ENCODE peak calls at places on chromosomes 16 and 17, in five cellular contexts. One of them, this sample, is unnamed.

GRCh38 chr16:73457851-73458250 is 409.9 kb upstream of the ZFHX3 start:
- DNase-seq in H1: no peak
- DNase-seq in Peyer's patch: no peak
- DNase-seq in right lobe of liver: no peak
- DNase-seq in suprapubic skin: no peak
- DNase-seq in this sample: no peak

GRCh38 chr17:55275894-55276804 is 11.4 kb downstream of the HLF start:
- DNase-seq in H1: no peak
- DNase-seq in Peyer's patch: no peak
- DNase-seq in right lobe of liver: no peak
- DNase-seq in suprapubic skin: no peak
- DNase-seq in this sample: no peak

GRCh38 chr16:72199938-72200337 is 28.0 kb upstream of the PMFBP1 start:
- DNase-seq in H1: no peak
- DNase-seq in Peyer's patch: no peak
- DNase-seq in right lobe of liver: no peak
- DNase-seq in suprapubic skin: no peak
- DNase-seq in this sample: no peak

GRCh38 chr17:6145946-6146345 is 75.8 kb downstream of the WSCD1 start:
- DNase-seq in H1: no peak
- DNase-seq in Peyer's patch: no peak
- DNase-seq in right lobe of liver: no peak
- DNase-seq in suprapubic skin: no peak
- DNase-seq in this sample: no peak

GRCh38 chr16:80704751-80705150 is 99.6 kb downstream of the CDYL2 start:
- DNase-seq in H1: no peak
- DNase-seq in Peyer's patch: no peak
- DNase-seq in right lobe of liver: no peak
- DNase-seq in suprapubic skin: no peak
- DNase-seq in this sample: no peak

GRCh38 chr17:19996502-19996901 is 12.7 kb upstream of the SPECC1 start:
- DNase-seq in H1: no peak
- DNase-seq in Peyer's patch: no peak
- DNase-seq in right lobe of liver: no peak
- DNase-seq in suprapubic skin: no peak
- DNase-seq in this sample: no peak

GRCh38 chr17:7002288-7003047 is 6.6 kb downstream of the ALOX12 start:
- DNase-seq in H1: no peak
- DNase-seq in Peyer's patch: no peak
- DNase-seq in right lobe of liver: no peak
- DNase-seq in suprapubic skin: no peak
- DNase-seq in this sample: no peak

GRCh38 chr17:58319181-58320162 is 9.1 kb downstream of the TSPOAP1 start:
- DNase-seq in H1: no peak
- DNase-seq in Peyer's patch: no peak
- DNase-seq in right lobe of liver: peak
- DNase-seq in suprapubic skin: no peak
- DNase-seq in this sample: no peak

GRCh38 chr16:56047307-56048234 is 143.7 kb upstream of the GNAO1 start:
- DNase-seq in H1: no peak
- DNase-seq in Peyer's patch: no peak
- DNase-seq in right lobe of liver: no peak
- DNase-seq in suprapubic skin: no peak
- DNase-seq in this sample: no peak

GRCh38 chr16:50093607-50094570 is 28.1 kb downstream of the HEATR3 start:
- DNase-seq in H1: no peak
- DNase-seq in Peyer's patch: no peak
- DNase-seq in right lobe of liver: peak
- DNase-seq in suprapubic skin: no peak
- DNase-seq in this sample: peak

GRCh38 chr17:13114601-13115024 is 96.8 kb upstream of the ELAC2 start:
- DNase-seq in H1: peak
- DNase-seq in Peyer's patch: no peak
- DNase-seq in right lobe of liver: no peak
- DNase-seq in suprapubic skin: no peak
- DNase-seq in this sample: no peak

GRCh38 chr17:45410144-45411091 is 22.3 kb downstream of the ARHGAP27 start:
- DNase-seq in H1: no peak
- DNase-seq in Peyer's patch: peak
- DNase-seq in right lobe of liver: peak
- DNase-seq in suprapubic skin: no peak
- DNase-seq in this sample: peak

GRCh38 chr16:77043076-77043475 is 147.9 kb upstream of the MON1B start:
- DNase-seq in H1: no peak
- DNase-seq in Peyer's patch: no peak
- DNase-seq in right lobe of liver: no peak
- DNase-seq in suprapubic skin: no peak
- DNase-seq in this sample: no peak

GRCh38 chr16:80716564-80717139 is 87.7 kb downstream of the CDYL2 start:
- DNase-seq in H1: no peak
- DNase-seq in Peyer's patch: no peak
- DNase-seq in right lobe of liver: no peak
- DNase-seq in suprapubic skin: no peak
- DNase-seq in this sample: no peak

GRCh38 chr17:73020110-73020509 is 72.4 kb downstream of the SLC39A11 start:
- DNase-seq in H1: no peak
- DNase-seq in Peyer's patch: no peak
- DNase-seq in right lobe of liver: no peak
- DNase-seq in suprapubic skin: no peak
- DNase-seq in this sample: no peak

GRCh38 chr17:29073045-29073444 is 30.1 kb downstream of the PIPOX start:
- DNase-seq in H1: no peak
- DNase-seq in Peyer's patch: no peak
- DNase-seq in right lobe of liver: no peak
- DNase-seq in suprapubic skin: no peak
- DNase-seq in this sample: no peak

GRCh38 chr17:74353446-74354060 is 8.1 kb downstream of the BTBD17 start:
- DNase-seq in H1: no peak
- DNase-seq in Peyer's patch: no peak
- DNase-seq in right lobe of liver: no peak
- DNase-seq in suprapubic skin: no peak
- DNase-seq in this sample: no peak

GRCh38 chr17:82449136-82449882 is 1.2 kb downstream of the CYBC1 start:
- DNase-seq in H1: no peak
- DNase-seq in Peyer's patch: peak
- DNase-seq in right lobe of liver: peak
- DNase-seq in suprapubic skin: no peak
- DNase-seq in this sample: peak

GRCh38 chr17:46039592-46040186 is 40.6 kb downstream of the STH start:
- DNase-seq in H1: no peak
- DNase-seq in Peyer's patch: no peak
- DNase-seq in right lobe of liver: no peak
- DNase-seq in suprapubic skin: no peak
- DNase-seq in this sample: no peak

GRCh38 chr17:36475346-36475970 is 11.0 kb upstream of the ZNHIT3 start:
- DNase-seq in H1: no peak
- DNase-seq in Peyer's patch: no peak
- DNase-seq in right lobe of liver: no peak
- DNase-seq in suprapubic skin: no peak
- DNase-seq in this sample: no peak

GRCh38 chr16:1752853-1753252 is 18.5 kb downstream of the NME3 start:
- DNase-seq in H1: no peak
- DNase-seq in Peyer's patch: no peak
- DNase-seq in right lobe of liver: no peak
- DNase-seq in suprapubic skin: no peak
- DNase-seq in this sample: no peak

GRCh38 chr16:79053577-79053976 is 547.0 kb downstream of the MAF start:
- DNase-seq in H1: peak
- DNase-seq in Peyer's patch: no peak
- DNase-seq in right lobe of liver: no peak
- DNase-seq in suprapubic skin: no peak
- DNase-seq in this sample: no peak

GRCh38 chr16:86211800-86212199 is 298.5 kb upstream of the FOXF1 start:
- DNase-seq in H1: no peak
- DNase-seq in Peyer's patch: no peak
- DNase-seq in right lobe of liver: no peak
- DNase-seq in suprapubic skin: no peak
- DNase-seq in this sample: no peak

GRCh38 chr17:41060052-41060604 is at the start of gene KRTAP2-3:
- DNase-seq in H1: no peak
- DNase-seq in Peyer's patch: no peak
- DNase-seq in right lobe of liver: no peak
- DNase-seq in suprapubic skin: no peak
- DNase-seq in this sample: no peak

GRCh38 chr17:80168371-80168770 is 1.5 kb upstream of the CARD14 start:
- DNase-seq in H1: no peak
- DNase-seq in Peyer's patch: no peak
- DNase-seq in right lobe of liver: no peak
- DNase-seq in suprapubic skin: no peak
- DNase-seq in this sample: no peak

GRCh38 chr17:82332669-82333278 is 792 bp downstream of the SECTM1 start:
- DNase-seq in H1: no peak
- DNase-seq in Peyer's patch: peak
- DNase-seq in right lobe of liver: peak
- DNase-seq in suprapubic skin: no peak
- DNase-seq in this sample: peak

GRCh38 chr16:1152651-1153259 is at the start of gene CACNA1H:
- DNase-seq in H1: no peak
- DNase-seq in Peyer's patch: no peak
- DNase-seq in right lobe of liver: no peak
- DNase-seq in suprapubic skin: no peak
- DNase-seq in this sample: no peak

DNA sequence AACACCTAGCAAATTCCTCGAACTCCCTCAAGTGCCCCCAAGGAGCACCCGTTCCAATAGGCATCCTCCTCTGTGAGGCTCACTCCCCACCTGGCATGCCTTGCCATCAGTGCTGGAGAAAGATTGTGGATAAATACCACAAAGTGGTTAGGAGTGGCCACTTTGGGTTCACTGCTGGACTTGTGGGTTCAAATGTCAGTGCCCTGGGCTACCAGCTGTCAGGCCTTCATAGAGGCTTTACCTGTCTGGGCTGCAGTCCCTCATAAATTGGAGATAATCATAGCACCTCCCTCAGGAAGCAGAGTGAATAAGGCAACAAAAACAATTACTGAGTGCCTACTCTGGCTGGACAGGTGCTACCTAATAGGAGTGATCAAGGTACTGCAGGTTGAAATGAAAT is 1.5 kb upstream of the SYT17 start:
- DNase-seq in H1: no peak
- DNase-seq in Peyer's patch: no peak
- DNase-seq in right lobe of liver: no peak
- DNase-seq in suprapubic skin: no peak
- DNase-seq in this sample: no peak
- TF ChIP-seq CTCF in H1: peak
- TF ChIP-seq CTCF in Peyer's patch: no peak
- TF ChIP-seq CTCF in right lobe of liver: no peak
- TF ChIP-seq CTCF in suprapubic skin: no peak
- TF ChIP-seq CTCF in this sample: no peak

GRCh38 chr16:12612598-12613101 is 191.0 kb downstream of the CPPED1 start:
- DNase-seq in H1: no peak
- DNase-seq in Peyer's patch: no peak
- DNase-seq in right lobe of liver: no peak
- DNase-seq in suprapubic skin: no peak
- DNase-seq in this sample: peak

GRCh38 chr16:12611916-12612597 is 191.6 kb downstream of the CPPED1 start:
- DNase-seq in H1: no peak
- DNase-seq in Peyer's patch: no peak
- DNase-seq in right lobe of liver: no peak
- DNase-seq in suprapubic skin: no peak
- DNase-seq in this sample: no peak

GRCh38 chr16:12613992-12614661 is 189.6 kb downstream of the CPPED1 start:
- DNase-seq in H1: no peak
- DNase-seq in Peyer's patch: no peak
- DNase-seq in right lobe of liver: no peak
- DNase-seq in suprapubic skin: no peak
- DNase-seq in this sample: no peak

GRCh38 chr16:12614662-12615278 is 188.9 kb downstream of the CPPED1 start:
- DNase-seq in H1: no peak
- DNase-seq in Peyer's patch: no peak
- DNase-seq in right lobe of liver: no peak
- DNase-seq in suprapubic skin: no peak
- DNase-seq in this sample: no peak

GRCh38 chr16:12613131-12613991 is 190.3 kb downstream of the CPPED1 start:
- DNase-seq in H1: peak
- DNase-seq in Peyer's patch: peak
- DNase-seq in right lobe of liver: peak
- DNase-seq in suprapubic skin: no peak
- DNase-seq in this sample: peak
- H3K27ac ChIP-seq in H1: no peak
- H3K27ac ChIP-seq in Peyer's patch: peak
- H3K27ac ChIP-seq in right lobe of liver: peak
- H3K27ac ChIP-seq in suprapubic skin: no peak
- H3K27ac ChIP-seq in this sample: no peak

DNA sequence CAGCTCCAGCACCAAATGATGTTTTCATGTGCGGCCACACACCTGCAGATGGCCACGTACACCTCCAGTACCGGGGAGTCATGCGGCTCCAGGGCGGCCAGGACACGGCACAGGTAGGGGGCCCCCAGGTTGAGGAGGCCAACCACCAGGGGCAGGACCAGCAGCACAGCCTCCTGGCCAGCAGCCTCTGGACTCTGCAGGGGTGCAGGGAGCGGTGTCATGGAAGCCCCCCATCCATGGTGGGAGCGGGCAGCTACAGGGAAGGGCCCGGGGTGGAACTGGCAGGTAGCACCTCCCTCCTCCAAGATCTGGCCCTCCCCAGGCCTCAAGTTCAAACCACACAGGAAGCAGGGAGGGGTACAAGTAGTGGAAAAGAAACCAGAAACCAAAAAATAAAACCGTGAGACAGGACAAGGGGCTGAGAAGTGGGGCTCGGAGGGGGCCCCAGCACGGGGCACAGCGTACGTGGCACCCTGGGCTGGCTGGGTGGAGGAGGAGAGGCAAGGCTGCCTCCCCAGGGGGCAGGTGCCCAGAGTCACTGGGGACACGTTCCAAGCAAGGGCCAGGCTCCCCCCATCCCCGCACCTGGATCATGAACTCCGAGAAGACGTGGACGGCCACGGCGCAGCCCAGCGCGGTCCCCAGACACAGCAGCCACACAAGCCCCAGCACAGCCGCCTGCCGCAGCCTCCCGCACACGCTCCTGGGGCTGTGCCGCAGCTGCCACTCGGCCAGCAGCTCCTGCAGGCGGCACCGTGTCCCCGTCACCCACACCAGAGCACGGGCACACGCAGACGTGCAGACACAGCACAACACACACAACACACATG is 7.4 kb downstream of the TMC6 start:
- DNase-seq in H1: no peak
- DNase-seq in Peyer's patch: no peak
- DNase-seq in right lobe of liver: peak
- DNase-seq in suprapubic skin: no peak
- DNase-seq in this sample: peak
- H3K4me3 ChIP-seq in H1: no peak
- H3K4me3 ChIP-seq in Peyer's patch: peak
- H3K4me3 ChIP-seq in right lobe of liver: no peak
- H3K4me3 ChIP-seq in suprapubic skin: no peak
- H3K4me3 ChIP-seq in this sample: no peak

GRCh38 chr17:48550313-48551205 is 5.7 kb upstream of the HOXB2 start:
- DNase-seq in H1: no peak
- DNase-seq in Peyer's patch: no peak
- DNase-seq in right lobe of liver: no peak
- DNase-seq in suprapubic skin: no peak
- DNase-seq in this sample: no peak
- TF ChIP-seq CTCF in H1: peak
- TF ChIP-seq CTCF in Peyer's patch: no peak
- TF ChIP-seq CTCF in right lobe of liver: no peak
- TF ChIP-seq CTCF in suprapubic skin: no peak
- TF ChIP-seq CTCF in this sample: no peak